ENCODE peak calls at places on chromosomes 5 and 9, in five cellular contexts. One of them, this sample, is unnamed.

GRCh38 chr5:1032551-1033027 is 24.0 kb downstream of the NKD2 start:
- DNase-seq in fibroblast of lung: no peak
- DNase-seq in right cardiac atrium: peak
- DNase-seq in IMR-90: no peak
- DNase-seq in foreskin fibroblast: no peak
- DNase-seq in this sample: peak

GRCh38 chr5:174192103-174192655 is 146.7 kb downstream of the NSG2 start:
- DNase-seq in fibroblast of lung: no peak
- DNase-seq in right cardiac atrium: no peak
- DNase-seq in IMR-90: no peak
- DNase-seq in foreskin fibroblast: no peak
- DNase-seq in this sample: no peak

GRCh38 chr5:74167206-74167929 is 473.2 kb downstream of the ENC1 start:
- DNase-seq in fibroblast of lung: peak
- DNase-seq in right cardiac atrium: no peak
- DNase-seq in IMR-90: peak
- DNase-seq in foreskin fibroblast: peak
- DNase-seq in this sample: no peak

GRCh38 chr5:73735032-73735734 is 109.2 kb downstream of the ARHGEF28 start:
- DNase-seq in fibroblast of lung: no peak
- DNase-seq in right cardiac atrium: no peak
- DNase-seq in IMR-90: no peak
- DNase-seq in foreskin fibroblast: no peak
- DNase-seq in this sample: no peak

GRCh38 chr9:134963546-134963945 is 45.8 kb upstream of the FCN1 start:
- DNase-seq in fibroblast of lung: no peak
- DNase-seq in right cardiac atrium: no peak
- DNase-seq in IMR-90: no peak
- DNase-seq in foreskin fibroblast: no peak
- DNase-seq in this sample: peak

GRCh38 chr5:32887390-32887789 is 176.3 kb downstream of the NPR3 start:
- DNase-seq in fibroblast of lung: no peak
- DNase-seq in right cardiac atrium: no peak
- DNase-seq in IMR-90: no peak
- DNase-seq in foreskin fibroblast: no peak
- DNase-seq in this sample: no peak

GRCh38 chr5:166441-167372 is 24.6 kb upstream of the LRRC14B start:
- DNase-seq in fibroblast of lung: no peak
- DNase-seq in right cardiac atrium: no peak
- DNase-seq in IMR-90: no peak
- DNase-seq in foreskin fibroblast: no peak
- DNase-seq in this sample: peak

GRCh38 chr5:177260961-177261360 is 42.6 kb downstream of the RAB24 start:
- DNase-seq in fibroblast of lung: no peak
- DNase-seq in right cardiac atrium: no peak
- DNase-seq in IMR-90: no peak
- DNase-seq in foreskin fibroblast: no peak
- DNase-seq in this sample: no peak

GRCh38 chr5:91419571-91420537 is 36.7 kb upstream of the ARRDC3 start:
- DNase-seq in fibroblast of lung: peak
- DNase-seq in right cardiac atrium: peak
- DNase-seq in IMR-90: peak
- DNase-seq in foreskin fibroblast: peak
- DNase-seq in this sample: no peak

GRCh38 chr5:58582004-58582403 is 871 bp upstream of the RAB3C start:
- DNase-seq in fibroblast of lung: no peak
- DNase-seq in right cardiac atrium: peak
- DNase-seq in IMR-90: no peak
- DNase-seq in foreskin fibroblast: no peak
- DNase-seq in this sample: peak

GRCh38 chr9:89356782-89357181 is 38.5 kb downstream of the SECISBP2 start:
- DNase-seq in fibroblast of lung: no peak
- DNase-seq in right cardiac atrium: no peak
- DNase-seq in IMR-90: no peak
- DNase-seq in foreskin fibroblast: no peak
- DNase-seq in this sample: peak

GRCh38 chr9:84271887-84272556 is 68.5 kb downstream of the SLC28A3 start:
- DNase-seq in fibroblast of lung: peak
- DNase-seq in right cardiac atrium: no peak
- DNase-seq in IMR-90: peak
- DNase-seq in foreskin fibroblast: no peak
- DNase-seq in this sample: no peak
- H3K4me3 ChIP-seq in fibroblast of lung: peak
- H3K4me3 ChIP-seq in right cardiac atrium: peak
- H3K4me3 ChIP-seq in IMR-90: peak
- H3K4me3 ChIP-seq in foreskin fibroblast: peak
- H3K4me3 ChIP-seq in this sample: peak

GRCh38 chr5:86570427-86571083 is 47.2 kb upstream of the COX7C start:
- DNase-seq in fibroblast of lung: no peak
- DNase-seq in right cardiac atrium: peak
- DNase-seq in IMR-90: no peak
- DNase-seq in foreskin fibroblast: no peak
- DNase-seq in this sample: no peak
- H3K4me3 ChIP-seq in fibroblast of lung: no peak
- H3K4me3 ChIP-seq in right cardiac atrium: no peak
- H3K4me3 ChIP-seq in IMR-90: no peak
- H3K4me3 ChIP-seq in foreskin fibroblast: no peak
- H3K4me3 ChIP-seq in this sample: no peak

DNA sequence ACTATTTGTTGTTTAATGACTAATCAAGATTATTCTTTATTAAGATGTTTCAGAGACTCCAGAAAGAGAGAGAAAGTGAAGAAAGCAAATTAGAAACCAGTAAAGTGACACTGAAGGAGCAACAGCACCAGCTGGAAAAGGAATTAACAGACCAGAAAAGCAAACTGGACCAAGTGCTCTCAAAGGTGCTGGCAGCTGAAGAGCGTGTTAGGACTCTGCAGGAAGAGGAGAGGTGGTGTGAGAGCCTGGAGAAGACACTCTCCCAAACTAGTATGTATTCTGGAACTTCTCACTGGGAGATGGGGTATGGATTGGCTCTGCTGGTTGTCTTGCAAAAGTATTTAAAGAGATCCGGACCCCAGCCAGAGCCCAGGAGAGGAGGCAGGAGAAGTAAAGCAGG is 33.6 kb downstream of the RAB14 start:
- DNase-seq in fibroblast of lung: no peak
- DNase-seq in right cardiac atrium: no peak
- DNase-seq in IMR-90: no peak
- DNase-seq in foreskin fibroblast: no peak
- DNase-seq in this sample: no peak
- H3K4me3 ChIP-seq in fibroblast of lung: no peak
- H3K4me3 ChIP-seq in right cardiac atrium: no peak
- H3K4me3 ChIP-seq in IMR-90: no peak
- H3K4me3 ChIP-seq in foreskin fibroblast: no peak
- H3K4me3 ChIP-seq in this sample: no peak

DNA sequence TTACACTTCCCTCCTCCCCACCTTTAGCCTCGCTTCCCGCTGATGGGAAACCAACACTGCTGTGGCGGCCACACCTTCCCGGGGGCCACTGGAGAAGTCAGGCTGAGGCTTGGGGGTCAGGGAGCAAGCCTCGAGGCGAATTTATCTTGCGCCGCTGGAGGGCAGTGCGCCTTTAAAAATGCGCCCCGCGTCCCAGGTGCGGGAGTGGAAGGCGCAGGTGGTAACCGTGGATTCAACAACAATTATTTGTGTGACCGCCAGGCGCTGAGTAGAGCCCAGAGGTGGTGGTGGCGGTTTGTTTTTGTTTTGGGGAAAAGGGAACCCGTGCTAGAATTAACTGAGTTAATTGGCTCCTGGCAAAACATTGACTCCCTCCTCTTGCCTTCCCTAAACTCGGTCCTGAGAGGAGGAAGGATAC is 1.1 kb downstream of the CFAP77 start:
- DNase-seq in fibroblast of lung: peak
- DNase-seq in right cardiac atrium: peak
- DNase-seq in IMR-90: peak
- DNase-seq in foreskin fibroblast: peak
- DNase-seq in this sample: peak
- H3K4me3 ChIP-seq in fibroblast of lung: no peak
- H3K4me3 ChIP-seq in right cardiac atrium: peak
- H3K4me3 ChIP-seq in IMR-90: no peak
- H3K4me3 ChIP-seq in foreskin fibroblast: no peak
- H3K4me3 ChIP-seq in this sample: peak

DNA sequence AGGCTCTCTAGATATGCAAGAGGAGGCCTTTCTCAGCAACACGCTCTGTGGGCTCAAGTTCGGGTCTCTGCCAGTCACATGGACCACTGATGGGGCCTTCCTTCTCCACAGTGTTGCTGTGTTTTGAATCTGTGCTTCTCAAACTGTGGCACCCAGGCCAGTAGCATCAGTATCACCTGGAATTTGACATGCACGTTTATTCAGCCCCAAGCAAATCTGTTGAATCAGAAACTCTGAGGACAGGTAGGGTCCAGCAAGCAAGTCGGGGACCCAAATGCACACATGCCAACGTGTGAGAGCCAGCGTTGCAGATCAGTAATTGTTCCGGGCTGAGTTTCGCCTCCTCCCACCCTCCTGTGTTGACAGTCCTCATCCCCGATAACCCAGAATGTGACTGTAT is 502.6 kb downstream of the IRX1 start:
- DNase-seq in fibroblast of lung: no peak
- DNase-seq in right cardiac atrium: no peak
- DNase-seq in IMR-90: no peak
- DNase-seq in foreskin fibroblast: no peak
- DNase-seq in this sample: no peak
- H3K4me3 ChIP-seq in fibroblast of lung: no peak
- H3K4me3 ChIP-seq in right cardiac atrium: no peak
- H3K4me3 ChIP-seq in IMR-90: no peak
- H3K4me3 ChIP-seq in foreskin fibroblast: no peak
- H3K4me3 ChIP-seq in this sample: no peak

DNA sequence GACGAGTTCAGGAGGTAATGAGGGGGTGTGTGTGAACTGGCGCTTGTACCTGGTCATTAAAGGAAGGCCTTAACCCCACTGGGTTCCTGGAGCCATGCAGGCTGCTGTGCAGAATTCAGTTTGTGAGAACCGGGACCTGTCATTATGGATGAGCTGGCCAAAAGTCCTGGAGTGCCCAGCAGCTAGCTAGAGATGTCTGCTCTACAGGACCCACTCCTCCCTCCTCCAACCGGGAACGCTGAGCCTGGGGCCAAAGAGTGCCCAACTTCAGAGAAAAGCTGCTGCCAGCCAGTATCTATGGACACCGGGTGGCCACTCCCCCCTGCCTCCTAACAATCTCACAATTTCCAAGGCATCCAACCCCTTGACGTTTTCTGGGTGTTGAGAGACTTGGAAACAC is 1.2 kb downstream of the ENTREP1 start:
- DNase-seq in fibroblast of lung: no peak
- DNase-seq in right cardiac atrium: peak
- DNase-seq in IMR-90: no peak
- DNase-seq in foreskin fibroblast: no peak
- DNase-seq in this sample: no peak
- H3K4me3 ChIP-seq in fibroblast of lung: no peak
- H3K4me3 ChIP-seq in right cardiac atrium: peak
- H3K4me3 ChIP-seq in IMR-90: no peak
- H3K4me3 ChIP-seq in foreskin fibroblast: no peak
- H3K4me3 ChIP-seq in this sample: peak

GRCh38 chr9:33148367-33149019 is 18.6 kb downstream of the B4GALT1 start:
- DNase-seq in fibroblast of lung: no peak
- DNase-seq in right cardiac atrium: no peak
- DNase-seq in IMR-90: no peak
- DNase-seq in foreskin fibroblast: no peak
- DNase-seq in this sample: no peak

GRCh38 chr9:33151601-33152000 is 15.5 kb downstream of the B4GALT1 start:
- DNase-seq in fibroblast of lung: no peak
- DNase-seq in right cardiac atrium: no peak
- DNase-seq in IMR-90: no peak
- DNase-seq in foreskin fibroblast: no peak
- DNase-seq in this sample: no peak

GRCh38 chr9:33153001-33153400 is 14.1 kb downstream of the B4GALT1 start:
- DNase-seq in fibroblast of lung: no peak
- DNase-seq in right cardiac atrium: no peak
- DNase-seq in IMR-90: no peak
- DNase-seq in foreskin fibroblast: no peak
- DNase-seq in this sample: no peak

GRCh38 chr9:33153666-33154065 is 13.5 kb downstream of the B4GALT1 start:
- DNase-seq in fibroblast of lung: no peak
- DNase-seq in right cardiac atrium: no peak
- DNase-seq in IMR-90: no peak
- DNase-seq in foreskin fibroblast: no peak
- DNase-seq in this sample: no peak

DNA sequence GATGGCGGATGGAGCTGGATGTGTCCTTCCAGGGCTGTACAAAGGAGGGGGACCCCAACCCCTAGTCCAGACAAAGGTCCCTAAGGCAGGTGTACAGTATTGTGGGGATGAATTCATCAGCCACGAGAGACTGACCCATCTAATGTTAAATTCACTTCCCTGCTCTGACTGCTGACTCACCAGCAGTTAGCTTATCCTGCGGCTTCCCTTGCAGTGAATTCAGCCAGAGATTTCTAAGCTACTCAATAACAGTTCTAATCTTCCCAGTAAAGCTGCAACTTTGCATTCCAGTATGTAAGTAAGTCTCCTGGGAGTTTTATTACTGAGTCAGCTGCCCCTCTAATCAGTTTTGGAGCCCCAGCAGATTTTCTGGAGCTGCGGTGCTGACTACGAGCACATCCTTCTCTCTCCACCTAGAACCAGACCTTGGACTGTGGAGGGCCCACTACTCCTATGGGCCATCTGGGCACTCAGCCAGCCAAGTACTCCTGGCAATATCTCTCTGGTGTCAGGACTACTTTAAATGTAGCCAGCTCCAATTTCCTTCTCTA is 16.1 kb downstream of the B4GALT1 start:
- DNase-seq in fibroblast of lung: peak
- DNase-seq in right cardiac atrium: peak
- DNase-seq in IMR-90: peak
- DNase-seq in foreskin fibroblast: peak
- DNase-seq in this sample: no peak
- H3K4me3 ChIP-seq in fibroblast of lung: no peak
- H3K4me3 ChIP-seq in right cardiac atrium: no peak
- H3K4me3 ChIP-seq in IMR-90: no peak
- H3K4me3 ChIP-seq in foreskin fibroblast: no peak
- H3K4me3 ChIP-seq in this sample: no peak

DNA sequence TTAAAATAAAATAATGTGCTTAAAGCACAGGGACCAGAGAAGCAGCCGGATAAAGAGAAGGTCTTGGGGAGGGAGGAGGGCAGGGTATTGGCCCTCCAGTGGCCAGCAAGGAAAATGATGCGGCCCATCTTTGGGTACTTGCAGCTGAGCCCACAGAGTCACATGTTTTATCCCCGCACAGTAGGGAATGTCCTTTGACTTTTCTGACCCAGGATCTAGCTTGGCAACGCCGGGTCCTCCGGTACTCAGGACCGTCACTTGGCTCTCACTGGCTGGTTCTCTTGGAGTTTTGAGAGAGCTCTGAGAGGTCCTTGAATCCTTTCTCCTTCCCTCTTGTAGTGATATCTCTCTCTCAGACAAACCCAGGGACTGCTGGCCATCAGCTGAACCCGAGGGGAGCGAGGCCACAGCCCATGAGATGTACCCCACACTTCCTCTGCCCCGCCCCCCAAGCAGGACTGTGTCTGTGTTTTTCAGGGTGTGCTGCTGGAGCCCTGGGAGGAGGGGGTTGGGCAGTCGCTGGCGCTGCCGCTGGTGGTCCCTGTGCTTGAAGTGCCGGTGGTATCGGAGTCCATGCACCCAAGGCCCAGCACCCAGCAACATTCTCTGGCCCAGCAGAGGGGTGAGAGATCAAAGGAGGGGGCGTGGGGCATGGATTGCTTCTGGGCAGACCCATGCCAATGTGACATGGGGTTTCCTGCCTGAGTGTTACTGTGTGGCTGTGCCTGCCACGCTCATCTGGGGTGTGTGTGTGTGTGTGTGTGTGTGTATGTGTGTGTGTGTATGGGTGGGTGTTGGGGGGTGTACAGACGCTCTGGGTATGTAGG is 35.5 kb upstream of the HSPA9 start:
- DNase-seq in fibroblast of lung: peak
- DNase-seq in right cardiac atrium: peak
- DNase-seq in IMR-90: no peak
- DNase-seq in foreskin fibroblast: no peak
- DNase-seq in this sample: peak
- H3K4me3 ChIP-seq in fibroblast of lung: no peak
- H3K4me3 ChIP-seq in right cardiac atrium: peak
- H3K4me3 ChIP-seq in IMR-90: no peak
- H3K4me3 ChIP-seq in foreskin fibroblast: peak
- H3K4me3 ChIP-seq in this sample: peak